ENCODE peak calls at places on chromosomes 11 and 22, in ten cellular contexts. V is stimulated activated CD4-positive, alpha-beta T cell treated with anti-CD3 and anti-CD28 coated beads, Interleukin-15, amount 100 ng/mL, for 48 hours; S is ascending aorta; P is H4; H is LoVo; J is Daoy; A is body of pancreas; I is fibroblast of pulmonary artery; O is endothelial cell; N is EH. X is an unnamed sample.

GRCh38 chr11:134440851-134441645 is 29.0 kb upstream of the B3GAT1 start:
- DNase-seq in H (no peak), S (no peak), I (no peak), O (no peak), V (no peak), J (no peak), P (no peak), N (no peak), A (no peak), X (no peak)

GRCh38 chr11:9700105-9700801 is 36.4 kb downstream of the SWAP70 start:
- DNase-seq in P (no peak), J (no peak), V (no peak), H (no peak), O (no peak), I (no peak), N (no peak), A (peak), S (no peak), X (no peak)

GRCh38 chr11:96228472-96228871 is 114.5 kb downstream of the MAML2 start:
- DNase-seq in O (no peak), H (peak), J (peak), S (peak), I (peak), P (peak), N (peak), V (no peak), A (peak), X (peak)

GRCh38 chr22:40560551-40560950 is 76.0 kb downstream of the MRTFA start:
- DNase-seq in S (no peak), A (no peak), H (no peak), N (peak), J (peak), I (peak), O (no peak), P (no peak), V (peak), X (peak)

GRCh38 chr11:124898711-124899110 is 1.0 kb upstream of the ROBO4 start:
- DNase-seq in H (no peak), N (peak), P (peak), S (no peak), O (peak), V (no peak), A (no peak), I (peak), J (peak), X (peak)

GRCh38 chr11:111514216-111515031 is at the start of gene HOATZ:
- DNase-seq in S (no peak), N (no peak), H (no peak), A (no peak), O (peak), I (no peak), J (no peak), P (no peak), V (no peak), X (peak)

GRCh38 chr22:35894464-35894878 is 134.2 kb downstream of the RBFOX2 start:
- DNase-seq in O (no peak), J (no peak), S (no peak), V (no peak), I (peak), A (no peak), H (no peak), P (no peak), N (no peak), X (peak)

GRCh38 chr11:78690588-78690987 is 115.9 kb upstream of the NARS2 start:
- DNase-seq in P (no peak), N (peak), A (no peak), S (no peak), H (no peak), I (no peak), J (peak), O (no peak), V (no peak), X (peak)

GRCh38 chr22:49701380-49702067 is 126.1 kb downstream of the BRD1 start:
- DNase-seq in J (no peak), V (no peak), N (no peak), O (no peak), A (no peak), S (no peak), P (no peak), H (no peak), I (no peak), X (no peak)

GRCh38 chr11:18731427-18731826 is 5.4 kb upstream of the IGSF22 start:
- DNase-seq in J (no peak), P (no peak), A (no peak), H (no peak), N (no peak), I (no peak), O (no peak), S (no peak), V (no peak), X (no peak)

GRCh38 chr11:95364324-95365295 is 133.6 kb upstream of the SESN3 start:
- DNase-seq in N (no peak), J (peak), I (peak), V (no peak), S (no peak), H (peak), P (peak), O (no peak), A (no peak), X (peak)

GRCh38 chr11:90220391-90220790 is 2.5 kb downstream of the CHORDC1 start:
- DNase-seq in J (no peak), S (no peak), N (peak), O (no peak), V (no peak), H (no peak), I (peak), P (no peak), A (no peak), X (peak)

GRCh38 chr22:30605449-30606110 is 1.4 kb upstream of the TCN2 start:
- DNase-seq in J (peak), V (peak), N (peak), H (peak), S (no peak), O (peak), P (peak), A (peak), I (peak), X (peak)

X was measured in cardiac fibroblast.